ENCODE peak calls at places on chromosomes 2 and 18, in seven cellular contexts. Z, L, V, I, U, F and Y are unnamed samples.

GRCh38 chr2:67260348-67261277 is 136.5 kb upstream of the ETAA1 start:
- DNase-seq in L (peak), U (peak), F (no peak), V (no peak), I (no peak), Z (peak), Y (peak)

GRCh38 chr2:136510244-136510643 is 255.1 kb upstream of the THSD7B start:
- DNase-seq in U (no peak), V (peak), F (peak), L (no peak), Z (no peak), I (no peak), Y (no peak)

GRCh38 chr2:68742638-68743037 is 8.0 kb downstream of the ARHGAP25 start:
- DNase-seq in U (peak), L (no peak), I (no peak), F (no peak), V (no peak), Z (no peak), Y (no peak)

GRCh38 chr2:112946086-112946485 is 31.7 kb upstream of the IL36G start:
- DNase-seq in Z (no peak), F (no peak), U (no peak), I (no peak), L (no peak), V (no peak), Y (no peak)

GRCh38 chr2:18422416-18423165 is 137.9 kb downstream of the RDH14 start:
- DNase-seq in I (no peak), V (no peak), F (no peak), U (no peak), L (no peak), Z (no peak), Y (no peak)

GRCh38 chr2:112074506-112074905 is 19.4 kb downstream of the TMEM87B start:
- DNase-seq in V (no peak), L (no peak), Z (no peak), F (no peak), U (no peak), I (no peak), Y (no peak)

GRCh38 chr2:168482245-168482644 is 26.2 kb downstream of the CERS6 start:
- DNase-seq in F (peak), L (no peak), I (no peak), Z (no peak), U (no peak), V (no peak), Y (no peak)

GRCh38 chr18:51580580-51580979 is 383.1 kb upstream of the MEX3C start:
- DNase-seq in F (no peak), Z (no peak), V (no peak), I (no peak), L (no peak), U (no peak), Y (no peak)

GRCh38 chr2:215695876-215696275 is 260.0 kb upstream of the FN1 start:
- DNase-seq in V (no peak), U (no peak), I (no peak), L (no peak), Z (no peak), F (no peak), Y (no peak)

GRCh38 chr2:139177041-139177440 is 396.9 kb upstream of the NXPH2 start:
- DNase-seq in Z (no peak), I (no peak), L (no peak), V (no peak), F (no peak), U (no peak), Y (no peak)

GRCh38 chr2:236449167-236449586 is 120.4 kb upstream of the ACKR3 start:
- DNase-seq in V (no peak), I (no peak), L (no peak), Z (peak), F (no peak), U (no peak), Y (peak)

GRCh38 chr2:102094917-102095316 is 47.6 kb upstream of the IL1R1 start:
- DNase-seq in L (no peak), U (no peak), F (no peak), I (no peak), Z (peak), V (no peak), Y (peak)

GRCh38 chr2:176174850-176175728 is 13.4 kb upstream of the HOXD1 start:
- DNase-seq in U (no peak), Z (no peak), L (no peak), I (no peak), F (peak), V (peak), Y (no peak)

GRCh38 chr18:76169733-76170132 is 325.3 kb downstream of the ZNF516 start:
- DNase-seq in I (no peak), V (no peak), Z (no peak), U (no peak), L (no peak), F (no peak), Y (no peak)

GRCh38 chr2:31079665-31080064 is 58.6 kb downstream of the GALNT14 start:
- DNase-seq in F (peak), Z (no peak), U (no peak), I (no peak), V (peak), L (no peak), Y (no peak)
- TF ChIP-seq CTCF in F (peak), Z (no peak), U (peak), I (no peak), V (peak), L (no peak), Y (peak)

DNA sequence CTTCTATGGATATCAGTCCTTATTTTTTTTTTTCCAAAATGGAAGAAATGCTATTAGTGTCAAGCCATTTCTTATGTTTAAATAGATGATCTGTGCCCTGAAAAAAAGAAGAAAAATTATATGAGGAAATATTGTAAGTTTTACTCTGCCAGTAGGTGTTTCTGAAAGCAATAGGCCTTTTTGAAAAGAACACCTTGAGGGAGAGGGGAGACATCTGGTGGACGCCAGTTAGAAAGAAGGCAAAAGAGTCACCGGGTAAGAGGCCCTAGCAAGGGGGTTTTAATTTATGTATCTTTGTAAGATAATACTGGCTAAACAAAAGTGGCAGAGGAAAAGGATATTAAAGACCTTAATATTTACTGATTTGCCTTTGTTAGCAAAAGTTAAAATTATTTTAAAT is 56.1 kb downstream of the DYNAP start:
- DNase-seq in F (peak), V (peak), U (no peak), Z (peak), I (no peak), L (no peak), Y (peak)
- TF ChIP-seq CTCF in F (peak), V (no peak), U (peak), Z (peak), I (peak), L (no peak), Y (peak)

GRCh38 chr18:5546660-5547059 is 2.9 kb upstream of the EPB41L3 start:
- DNase-seq in Z (no peak), F (peak), U (no peak), L (peak), V (peak), I (no peak), Y (peak)
- TF ChIP-seq CTCF in Z (no peak), F (peak), U (peak), L (no peak), V (no peak), I (peak), Y (no peak)

DNA sequence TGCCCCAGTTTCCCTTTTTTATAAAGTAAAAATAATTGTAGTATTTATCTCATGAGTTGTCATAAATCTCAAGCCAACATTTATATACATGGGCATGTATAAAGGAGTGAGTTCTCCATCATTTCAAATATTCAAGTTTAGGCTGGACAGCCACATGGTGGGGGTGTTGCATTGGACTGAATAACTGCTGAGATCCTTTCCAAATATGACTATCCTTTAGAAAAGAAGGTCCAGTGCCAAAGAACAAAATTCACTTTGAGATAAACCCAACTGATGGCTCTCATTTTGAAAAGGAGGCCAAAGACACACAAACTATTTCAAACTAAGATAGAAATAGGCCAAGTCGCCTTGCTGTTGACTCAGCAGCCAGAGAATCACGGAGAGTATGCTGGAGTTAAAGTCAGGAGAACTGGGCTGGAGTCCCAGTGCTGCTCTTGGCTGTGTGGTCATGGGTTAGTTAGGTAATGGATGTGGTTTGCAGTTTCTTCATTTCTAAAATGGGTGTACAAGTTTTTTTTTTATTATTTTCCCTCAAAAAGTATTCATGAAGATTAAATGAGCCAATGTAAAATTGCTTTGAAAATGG is 204.4 kb upstream of the LRATD1 start:
- DNase-seq in V (no peak), I (no peak), Z (no peak), L (peak), U (no peak), F (no peak), Y (peak)
- TF ChIP-seq CTCF in V (no peak), I (peak), Z (no peak), L (no peak), U (no peak), F (no peak), Y (peak)

GRCh38 chr18:26547302-26548143 is 830 bp downstream of the KCTD1 start:
- DNase-seq in U (peak), V (peak), L (peak), Z (peak), I (peak), F (peak), Y (peak)
- TF ChIP-seq CTCF in U (peak), V (no peak), L (no peak), Z (peak), I (peak), F (peak), Y (peak)